ENCODE peak calls at places on chromosomes 6 and 20, in six cellular contexts. One of them, this sample, is unnamed.

GRCh38 chr6:29815118-29815750 is 12.4 kb upstream of the HLA-G start:
- DNase-seq in sigmoid colon: no peak
- DNase-seq in astrocyte of the cerebellum: no peak
- DNase-seq in HepG2: no peak
- DNase-seq in esophagus squamous epithelium: no peak
- DNase-seq in AG09309: no peak
- DNase-seq in this sample: peak; percentile 59

GRCh38 chr6:160170018-160170680 is 48.5 kb downstream of the SLC22A1 start:
- DNase-seq in sigmoid colon: no peak
- DNase-seq in astrocyte of the cerebellum: no peak
- DNase-seq in HepG2: no peak
- DNase-seq in esophagus squamous epithelium: no peak
- DNase-seq in AG09309: no peak
- DNase-seq in this sample: no peak

GRCh38 chr20:64079273-64080012 is at the start of gene RGS19:
- DNase-seq in sigmoid colon: peak; percentile 85
- DNase-seq in astrocyte of the cerebellum: no peak
- DNase-seq in HepG2: peak; percentile 70
- DNase-seq in esophagus squamous epithelium: no peak
- DNase-seq in AG09309: no peak
- DNase-seq in this sample: peak; percentile 98

GRCh38 chr6:57247603-57248002 is 25.5 kb upstream of the RAB23 start:
- DNase-seq in sigmoid colon: no peak
- DNase-seq in astrocyte of the cerebellum: no peak
- DNase-seq in HepG2: no peak
- DNase-seq in esophagus squamous epithelium: no peak
- DNase-seq in AG09309: no peak
- DNase-seq in this sample: no peak

GRCh38 chr6:145651988-145652387 is 83.3 kb downstream of the EPM2A start:
- DNase-seq in sigmoid colon: no peak
- DNase-seq in astrocyte of the cerebellum: no peak
- DNase-seq in HepG2: no peak
- DNase-seq in esophagus squamous epithelium: no peak
- DNase-seq in AG09309: no peak
- DNase-seq in this sample: no peak

GRCh38 chr6:291148-291696 is 1.1 kb upstream of the DUSP22 start:
- DNase-seq in sigmoid colon: no peak
- DNase-seq in astrocyte of the cerebellum: no peak
- DNase-seq in HepG2: no peak
- DNase-seq in esophagus squamous epithelium: no peak
- DNase-seq in AG09309: no peak
- DNase-seq in this sample: peak; percentile 20

GRCh38 chr20:2750343-2751251 is 49.8 kb downstream of the CPXM1 start:
- DNase-seq in sigmoid colon: peak; percentile 86
- DNase-seq in astrocyte of the cerebellum: no peak
- DNase-seq in HepG2: peak; percentile 59
- DNase-seq in esophagus squamous epithelium: no peak
- DNase-seq in AG09309: no peak
- DNase-seq in this sample: peak; percentile 53

GRCh38 chr6:112188906-112189305 is 65.5 kb downstream of the LAMA4 start:
- DNase-seq in sigmoid colon: no peak
- DNase-seq in astrocyte of the cerebellum: peak; percentile 76
- DNase-seq in HepG2: no peak
- DNase-seq in esophagus squamous epithelium: no peak
- DNase-seq in AG09309: peak; percentile 43
- DNase-seq in this sample: no peak

GRCh38 chr20:828987-829386 is 4.5 kb upstream of the FAM110A start:
- DNase-seq in sigmoid colon: peak; percentile 33
- DNase-seq in astrocyte of the cerebellum: no peak
- DNase-seq in HepG2: no peak
- DNase-seq in esophagus squamous epithelium: no peak
- DNase-seq in AG09309: no peak
- DNase-seq in this sample: peak; percentile 39

GRCh38 chr6:168598251-168599117 is 157.5 kb downstream of the SMOC2 start:
- DNase-seq in sigmoid colon: peak; percentile 56
- DNase-seq in astrocyte of the cerebellum: no peak
- DNase-seq in HepG2: no peak
- DNase-seq in esophagus squamous epithelium: no peak
- DNase-seq in AG09309: no peak
- DNase-seq in this sample: no peak

GRCh38 chr20:53331151-53331973 is 262.3 kb downstream of the ZNF217 start:
- DNase-seq in sigmoid colon: no peak
- DNase-seq in astrocyte of the cerebellum: peak; percentile 3
- DNase-seq in HepG2: peak; percentile 41
- DNase-seq in esophagus squamous epithelium: no peak
- DNase-seq in AG09309: no peak
- DNase-seq in this sample: peak; percentile 43

GRCh38 chr20:57654998-57655811 is 35.0 kb upstream of the ZBP1 start:
- DNase-seq in sigmoid colon: no peak
- DNase-seq in astrocyte of the cerebellum: no peak
- DNase-seq in HepG2: no peak
- DNase-seq in esophagus squamous epithelium: no peak
- DNase-seq in AG09309: no peak
- DNase-seq in this sample: no peak

GRCh38 chr20:61576372-61576771 is 324.3 kb downstream of the CDH4 start:
- DNase-seq in sigmoid colon: no peak
- DNase-seq in astrocyte of the cerebellum: no peak
- DNase-seq in HepG2: no peak
- DNase-seq in esophagus squamous epithelium: no peak
- DNase-seq in AG09309: no peak
- DNase-seq in this sample: no peak

GRCh38 chr6:46500382-46500781 is 9.1 kb upstream of the RCAN2 start:
- DNase-seq in sigmoid colon: no peak
- DNase-seq in astrocyte of the cerebellum: no peak
- DNase-seq in HepG2: no peak
- DNase-seq in esophagus squamous epithelium: no peak
- DNase-seq in AG09309: no peak
- DNase-seq in this sample: no peak

GRCh38 chr20:43583133-43583864 is 7.4 kb upstream of the IFT52 start:
- DNase-seq in sigmoid colon: no peak
- DNase-seq in astrocyte of the cerebellum: no peak
- DNase-seq in HepG2: no peak
- DNase-seq in esophagus squamous epithelium: no peak
- DNase-seq in AG09309: no peak
- DNase-seq in this sample: no peak

GRCh38 chr6:56803594-56803993 is 151.3 kb upstream of the BEND6 start:
- DNase-seq in sigmoid colon: no peak
- DNase-seq in astrocyte of the cerebellum: peak; percentile 82
- DNase-seq in HepG2: no peak
- DNase-seq in esophagus squamous epithelium: no peak
- DNase-seq in AG09309: no peak
- DNase-seq in this sample: no peak

GRCh38 chr6:70312165-70312564 is 9.3 kb upstream of the COL9A1 start:
- DNase-seq in sigmoid colon: no peak
- DNase-seq in astrocyte of the cerebellum: peak; percentile 97
- DNase-seq in HepG2: peak; percentile 25
- DNase-seq in esophagus squamous epithelium: no peak
- DNase-seq in AG09309: peak; percentile 32
- DNase-seq in this sample: no peak

GRCh38 chr20:23164176-23164601 is 78.1 kb upstream of the CD93 start:
- DNase-seq in sigmoid colon: peak; percentile 61
- DNase-seq in astrocyte of the cerebellum: no peak
- DNase-seq in HepG2: peak; percentile 43
- DNase-seq in esophagus squamous epithelium: no peak
- DNase-seq in AG09309: no peak
- DNase-seq in this sample: no peak

GRCh38 chr6:142276256-142276655 is 25.6 kb upstream of the ADGRG6 start:
- DNase-seq in sigmoid colon: no peak
- DNase-seq in astrocyte of the cerebellum: no peak
- DNase-seq in HepG2: no peak
- DNase-seq in esophagus squamous epithelium: no peak
- DNase-seq in AG09309: no peak
- DNase-seq in this sample: no peak

GRCh38 chr6:45002390-45002789 is 325.7 kb upstream of the RUNX2 start:
- DNase-seq in sigmoid colon: no peak
- DNase-seq in astrocyte of the cerebellum: no peak
- DNase-seq in HepG2: no peak
- DNase-seq in esophagus squamous epithelium: no peak
- DNase-seq in AG09309: no peak
- DNase-seq in this sample: no peak

GRCh38 chr6:99614430-99615161 is 8.0 kb downstream of the PRDM13 start:
- DNase-seq in sigmoid colon: no peak
- DNase-seq in astrocyte of the cerebellum: no peak
- DNase-seq in HepG2: no peak
- DNase-seq in esophagus squamous epithelium: no peak
- DNase-seq in AG09309: no peak
- DNase-seq in this sample: no peak

GRCh38 chr20:59725476-59726119 is 121.3 kb downstream of the PHACTR3 start:
- DNase-seq in sigmoid colon: no peak
- DNase-seq in astrocyte of the cerebellum: no peak
- DNase-seq in HepG2: no peak
- DNase-seq in esophagus squamous epithelium: no peak
- DNase-seq in AG09309: no peak
- DNase-seq in this sample: peak; percentile 39

GRCh38 chr6:26489926-26490575 is 10.1 kb upstream of the BTN1A1 start:
- DNase-seq in sigmoid colon: no peak
- DNase-seq in astrocyte of the cerebellum: no peak
- DNase-seq in HepG2: no peak
- DNase-seq in esophagus squamous epithelium: no peak
- DNase-seq in AG09309: no peak
- DNase-seq in this sample: peak; percentile 72

DNA sequence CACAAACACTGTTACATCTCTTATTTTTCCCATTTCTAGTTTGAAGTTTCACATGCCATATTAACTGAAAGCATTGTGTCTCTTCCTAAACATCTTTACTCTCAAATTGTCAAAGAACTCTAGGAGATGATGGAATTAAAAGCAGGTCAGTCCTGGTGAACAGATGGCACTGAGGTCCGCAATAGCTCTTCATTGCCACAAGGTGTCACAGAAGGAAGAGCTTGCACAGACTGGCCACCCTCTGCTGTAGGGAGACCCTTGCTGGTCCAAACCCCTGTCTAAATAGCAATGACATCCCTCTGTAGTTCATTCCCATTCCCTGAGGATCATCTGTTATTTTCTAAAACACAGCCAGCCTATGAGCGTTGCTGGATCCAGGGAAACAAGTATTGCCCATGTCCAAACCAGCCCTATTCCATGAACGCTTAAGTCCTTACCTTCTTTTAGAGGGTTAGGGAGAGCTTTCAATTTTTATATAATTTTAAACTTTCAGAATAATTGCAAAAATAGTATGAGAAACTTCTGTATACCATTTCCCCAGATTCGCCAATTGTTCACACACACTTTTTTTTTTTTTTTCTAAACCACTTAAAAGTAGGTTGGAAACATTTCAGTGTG is 10.1 kb upstream of the HDAC2 start:
- DNase-seq in sigmoid colon: no peak
- DNase-seq in astrocyte of the cerebellum: no peak
- DNase-seq in HepG2: peak; percentile 45
- DNase-seq in esophagus squamous epithelium: no peak
- DNase-seq in AG09309: no peak
- DNase-seq in this sample: peak; percentile 66
- TF ChIP-seq CTCF in sigmoid colon: no peak
- TF ChIP-seq CTCF in astrocyte of the cerebellum: peak; percentile 73
- TF ChIP-seq CTCF in HepG2: peak; percentile 70
- TF ChIP-seq CTCF in esophagus squamous epithelium: no peak
- TF ChIP-seq CTCF in AG09309: peak; percentile 49
- TF ChIP-seq CTCF in this sample: peak; percentile 76

GRCh38 chr6:43703512-43704429 is 16.2 kb upstream of the MRPS18A start:
- DNase-seq in sigmoid colon: no peak
- DNase-seq in astrocyte of the cerebellum: no peak
- DNase-seq in HepG2: no peak
- DNase-seq in esophagus squamous epithelium: no peak
- DNase-seq in AG09309: no peak
- DNase-seq in this sample: no peak

GRCh38 chr6:43705996-43706395 is 18.4 kb upstream of the MRPS18A start:
- DNase-seq in sigmoid colon: peak; percentile 54
- DNase-seq in astrocyte of the cerebellum: no peak
- DNase-seq in HepG2: no peak
- DNase-seq in esophagus squamous epithelium: no peak
- DNase-seq in AG09309: no peak
- DNase-seq in this sample: no peak

GRCh38 chr6:43702147-43702521 is 14.5 kb upstream of the MRPS18A start:
- DNase-seq in sigmoid colon: no peak
- DNase-seq in astrocyte of the cerebellum: no peak
- DNase-seq in HepG2: no peak
- DNase-seq in esophagus squamous epithelium: no peak
- DNase-seq in AG09309: no peak
- DNase-seq in this sample: no peak

GRCh38 chr6:43699564-43700186 is 12.1 kb upstream of the MRPS18A start:
- DNase-seq in sigmoid colon: no peak
- DNase-seq in astrocyte of the cerebellum: no peak
- DNase-seq in HepG2: peak; percentile 42
- DNase-seq in esophagus squamous epithelium: no peak
- DNase-seq in AG09309: no peak
- DNase-seq in this sample: no peak

DNA sequence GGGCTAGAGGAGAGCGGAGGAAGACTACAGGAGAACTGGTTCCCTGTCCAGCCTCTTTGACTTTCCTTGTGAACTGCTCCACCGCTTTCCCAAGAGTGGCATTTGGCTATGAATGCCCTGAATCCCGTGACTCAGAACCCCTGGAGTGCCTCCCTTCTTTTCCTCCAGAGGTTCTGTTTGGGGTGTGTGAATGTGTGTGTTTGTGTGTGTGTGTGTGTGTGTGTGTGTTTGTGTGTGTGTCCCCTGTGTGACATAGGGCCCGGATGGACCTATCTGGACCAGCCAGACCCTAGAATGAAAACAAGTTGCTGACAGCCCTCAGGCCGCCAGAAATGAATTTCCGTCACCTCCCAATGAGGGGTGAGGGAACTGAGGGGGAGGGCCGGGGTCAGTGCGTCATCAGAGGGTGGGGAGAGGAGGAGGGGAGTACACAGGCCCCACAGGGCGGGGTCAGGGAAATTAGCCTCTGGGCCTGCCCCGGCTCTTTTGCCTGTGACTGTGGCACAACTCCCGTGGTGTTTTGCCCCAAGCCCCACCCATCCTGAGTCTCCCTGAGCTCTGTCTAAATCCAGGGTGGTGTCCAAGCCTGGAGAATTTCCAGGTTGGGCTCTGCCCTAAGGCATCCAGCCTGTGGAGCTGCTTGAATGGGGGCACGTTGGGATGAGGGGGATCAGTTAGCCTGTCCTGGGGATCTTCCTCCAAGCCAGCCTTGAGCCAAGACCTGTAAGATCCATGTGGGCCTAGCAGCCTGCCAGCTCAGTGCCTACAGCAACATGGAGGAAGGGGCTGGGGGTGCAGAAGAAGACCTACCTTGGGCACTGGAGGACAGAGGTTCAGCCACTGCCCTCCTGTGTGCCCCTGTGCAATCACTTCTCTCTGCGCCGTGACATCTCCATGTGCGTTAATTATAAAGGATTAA is 15.2 kb upstream of the MRPS18A start:
- DNase-seq in sigmoid colon: peak; percentile 96
- DNase-seq in astrocyte of the cerebellum: peak; percentile 64
- DNase-seq in HepG2: peak; percentile 93
- DNase-seq in esophagus squamous epithelium: no peak
- DNase-seq in AG09309: peak; percentile 76
- DNase-seq in this sample: peak; percentile 80
- H3K4me3 ChIP-seq in sigmoid colon: no peak overlapping the region
- H3K4me3 ChIP-seq in astrocyte of the cerebellum: no peak overlapping the region
- H3K4me3 ChIP-seq in HepG2: peak overlapping the region; percentile 24
- H3K4me3 ChIP-seq in esophagus squamous epithelium: no peak overlapping the region
- H3K4me3 ChIP-seq in AG09309: no peak overlapping the region
- H3K4me3 ChIP-seq in this sample: no peak overlapping the region

GRCh38 chr6:36285187-36285612 is 15.3 kb downstream of the PNPLA1 start:
- DNase-seq in sigmoid colon: no peak
- DNase-seq in astrocyte of the cerebellum: no peak
- DNase-seq in HepG2: no peak
- DNase-seq in esophagus squamous epithelium: no peak
- DNase-seq in AG09309: no peak
- DNase-seq in this sample: no peak
- TF ChIP-seq CTCF in sigmoid colon: no peak
- TF ChIP-seq CTCF in astrocyte of the cerebellum: no peak
- TF ChIP-seq CTCF in HepG2: peak; percentile 12
- TF ChIP-seq CTCF in esophagus squamous epithelium: no peak
- TF ChIP-seq CTCF in AG09309: no peak
- TF ChIP-seq CTCF in this sample: no peak

GRCh38 chr20:10609726-10610125 is 64.1 kb downstream of the JAG1 start:
- DNase-seq in sigmoid colon: no peak
- DNase-seq in astrocyte of the cerebellum: no peak
- DNase-seq in HepG2: no peak
- DNase-seq in esophagus squamous epithelium: no peak
- DNase-seq in AG09309: no peak
- DNase-seq in this sample: no peak
- H3K4me3 ChIP-seq in sigmoid colon: no peak overlapping the region
- H3K4me3 ChIP-seq in astrocyte of the cerebellum: no peak overlapping the region
- H3K4me3 ChIP-seq in HepG2: no peak overlapping the region
- H3K4me3 ChIP-seq in esophagus squamous epithelium: no peak overlapping the region
- H3K4me3 ChIP-seq in AG09309: no peak overlapping the region
- H3K4me3 ChIP-seq in this sample: no peak overlapping the region